ENCODE peak calls at places on chromosome 1, in nine cellular contexts. One of them, this sample, is unnamed.

GRCh38 chr1:150968491-150968890 is 6.1 kb downstream of the CERS2 start:
- DNase-seq in Panc1: no peak
- DNase-seq in SK-N-SH: no peak
- DNase-seq in stomach: no peak
- DNase-seq in transverse colon: no peak
- DNase-seq in GM12891: no peak
- DNase-seq in HL-60: no peak
- DNase-seq in vagina: no peak
- DNase-seq in sigmoid colon: peak; percentile 59
- DNase-seq in this sample: no peak

GRCh38 chr1:96978867-96979266 is 257.3 kb downstream of the PTBP2 start:
- DNase-seq in Panc1: no peak
- DNase-seq in SK-N-SH: no peak
- DNase-seq in stomach: no peak
- DNase-seq in transverse colon: no peak
- DNase-seq in GM12891: no peak
- DNase-seq in HL-60: no peak
- DNase-seq in vagina: no peak
- DNase-seq in sigmoid colon: no peak
- DNase-seq in this sample: no peak

GRCh38 chr1:241849345-241849695 is 1.3 kb downstream of the EXO1 start:
- DNase-seq in Panc1: no peak
- DNase-seq in SK-N-SH: peak; percentile 30
- DNase-seq in stomach: no peak
- DNase-seq in transverse colon: no peak
- DNase-seq in GM12891: no peak
- DNase-seq in HL-60: no peak
- DNase-seq in vagina: no peak
- DNase-seq in sigmoid colon: no peak
- DNase-seq in this sample: no peak

GRCh38 chr1:111976842-111977241 is 12.6 kb downstream of the KCND3 start:
- DNase-seq in Panc1: no peak
- DNase-seq in SK-N-SH: no peak
- DNase-seq in stomach: no peak
- DNase-seq in transverse colon: no peak
- DNase-seq in GM12891: no peak
- DNase-seq in HL-60: no peak
- DNase-seq in vagina: no peak
- DNase-seq in sigmoid colon: no peak
- DNase-seq in this sample: no peak

GRCh38 chr1:162145280-162145965 is 75.9 kb downstream of the NOS1AP start:
- DNase-seq in Panc1: no peak
- DNase-seq in SK-N-SH: no peak
- DNase-seq in stomach: no peak
- DNase-seq in transverse colon: no peak
- DNase-seq in GM12891: no peak
- DNase-seq in HL-60: no peak
- DNase-seq in vagina: no peak
- DNase-seq in sigmoid colon: no peak
- DNase-seq in this sample: no peak

GRCh38 chr1:205505076-205505729 is 734 bp downstream of the CDK18 start:
- DNase-seq in Panc1: no peak
- DNase-seq in SK-N-SH: no peak
- DNase-seq in stomach: no peak
- DNase-seq in transverse colon: no peak
- DNase-seq in GM12891: no peak
- DNase-seq in HL-60: no peak
- DNase-seq in vagina: no peak
- DNase-seq in sigmoid colon: no peak
- DNase-seq in this sample: no peak

GRCh38 chr1:171683826-171684225 is 31.3 kb upstream of the MYOC start:
- DNase-seq in Panc1: no peak
- DNase-seq in SK-N-SH: no peak
- DNase-seq in stomach: no peak
- DNase-seq in transverse colon: no peak
- DNase-seq in GM12891: no peak
- DNase-seq in HL-60: no peak
- DNase-seq in vagina: no peak
- DNase-seq in sigmoid colon: no peak
- DNase-seq in this sample: no peak

GRCh38 chr1:235938714-235939487 is 72.2 kb upstream of the LYST start:
- DNase-seq in Panc1: no peak
- DNase-seq in SK-N-SH: no peak
- DNase-seq in stomach: no peak
- DNase-seq in transverse colon: no peak
- DNase-seq in GM12891: no peak
- DNase-seq in HL-60: peak; percentile 89
- DNase-seq in vagina: no peak
- DNase-seq in sigmoid colon: no peak
- DNase-seq in this sample: no peak

GRCh38 chr1:154971341-154971998 is 923 bp upstream of the SHC1 start:
- DNase-seq in Panc1: no peak
- DNase-seq in SK-N-SH: no peak
- DNase-seq in stomach: peak; percentile 50
- DNase-seq in transverse colon: peak; percentile 50
- DNase-seq in GM12891: no peak
- DNase-seq in HL-60: no peak
- DNase-seq in vagina: no peak
- DNase-seq in sigmoid colon: peak; percentile 85
- DNase-seq in this sample: no peak

DNA sequence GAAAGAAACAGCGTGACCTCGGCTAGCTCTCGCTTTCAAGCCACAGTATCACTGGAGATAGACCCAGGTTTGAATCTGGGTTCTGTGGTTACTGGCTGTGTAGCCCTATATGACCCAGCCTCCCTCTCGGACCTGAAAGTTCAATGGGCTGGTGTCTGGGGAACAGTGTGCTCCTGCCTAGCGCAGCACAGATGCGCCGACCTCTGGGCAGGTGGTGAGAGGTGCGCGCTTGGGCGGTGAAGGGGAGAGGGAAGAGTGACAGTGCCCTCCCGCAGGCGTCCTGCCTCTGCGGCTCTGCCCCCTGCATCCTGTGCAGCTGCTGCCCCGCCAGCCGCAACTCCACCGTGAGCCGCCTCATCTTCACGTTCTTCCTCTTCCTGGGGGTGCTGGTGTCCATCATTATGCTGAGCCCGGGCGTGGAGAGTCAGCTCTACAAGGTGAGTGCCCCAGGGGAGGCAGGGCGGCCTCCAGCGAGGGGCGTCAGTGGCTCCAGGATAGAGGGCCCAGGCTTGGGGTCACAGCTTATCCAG is 10.5 kb downstream of the SERINC2 start:
- DNase-seq in Panc1: no peak
- DNase-seq in SK-N-SH: no peak
- DNase-seq in stomach: no peak
- DNase-seq in transverse colon: peak; percentile 40
- DNase-seq in GM12891: peak; percentile 69
- DNase-seq in HL-60: peak; percentile 66
- DNase-seq in vagina: no peak
- DNase-seq in sigmoid colon: no peak
- DNase-seq in this sample: peak; percentile 71
- TF ChIP-seq POLR2AphosphoS5 in Panc1: no peak
- TF ChIP-seq POLR2AphosphoS5 in SK-N-SH: no peak
- TF ChIP-seq POLR2AphosphoS5 in stomach: no peak
- TF ChIP-seq POLR2AphosphoS5 in transverse colon: no peak
- TF ChIP-seq POLR2AphosphoS5 in GM12891: no peak
- TF ChIP-seq POLR2AphosphoS5 in HL-60: peak; percentile 43
- TF ChIP-seq POLR2AphosphoS5 in vagina: no peak
- TF ChIP-seq POLR2AphosphoS5 in sigmoid colon: no peak
- TF ChIP-seq POLR2AphosphoS5 in this sample: no peak

GRCh38 chr1:21262282-21263051 is 27.8 kb downstream of the ECE1 start:
- DNase-seq in Panc1: no peak
- DNase-seq in SK-N-SH: peak; percentile 88
- DNase-seq in stomach: peak; percentile 65
- DNase-seq in transverse colon: peak; percentile 56
- DNase-seq in GM12891: no peak
- DNase-seq in HL-60: peak; percentile 18
- DNase-seq in vagina: no peak
- DNase-seq in sigmoid colon: peak; percentile 97
- DNase-seq in this sample: no peak
- TF ChIP-seq POLR2AphosphoS5 in Panc1: no peak
- TF ChIP-seq POLR2AphosphoS5 in SK-N-SH: no peak
- TF ChIP-seq POLR2AphosphoS5 in stomach: peak; percentile 45
- TF ChIP-seq POLR2AphosphoS5 in transverse colon: no peak
- TF ChIP-seq POLR2AphosphoS5 in GM12891: no peak
- TF ChIP-seq POLR2AphosphoS5 in HL-60: no peak
- TF ChIP-seq POLR2AphosphoS5 in vagina: peak; percentile 83
- TF ChIP-seq POLR2AphosphoS5 in sigmoid colon: peak; percentile 79
- TF ChIP-seq POLR2AphosphoS5 in this sample: no peak

DNA sequence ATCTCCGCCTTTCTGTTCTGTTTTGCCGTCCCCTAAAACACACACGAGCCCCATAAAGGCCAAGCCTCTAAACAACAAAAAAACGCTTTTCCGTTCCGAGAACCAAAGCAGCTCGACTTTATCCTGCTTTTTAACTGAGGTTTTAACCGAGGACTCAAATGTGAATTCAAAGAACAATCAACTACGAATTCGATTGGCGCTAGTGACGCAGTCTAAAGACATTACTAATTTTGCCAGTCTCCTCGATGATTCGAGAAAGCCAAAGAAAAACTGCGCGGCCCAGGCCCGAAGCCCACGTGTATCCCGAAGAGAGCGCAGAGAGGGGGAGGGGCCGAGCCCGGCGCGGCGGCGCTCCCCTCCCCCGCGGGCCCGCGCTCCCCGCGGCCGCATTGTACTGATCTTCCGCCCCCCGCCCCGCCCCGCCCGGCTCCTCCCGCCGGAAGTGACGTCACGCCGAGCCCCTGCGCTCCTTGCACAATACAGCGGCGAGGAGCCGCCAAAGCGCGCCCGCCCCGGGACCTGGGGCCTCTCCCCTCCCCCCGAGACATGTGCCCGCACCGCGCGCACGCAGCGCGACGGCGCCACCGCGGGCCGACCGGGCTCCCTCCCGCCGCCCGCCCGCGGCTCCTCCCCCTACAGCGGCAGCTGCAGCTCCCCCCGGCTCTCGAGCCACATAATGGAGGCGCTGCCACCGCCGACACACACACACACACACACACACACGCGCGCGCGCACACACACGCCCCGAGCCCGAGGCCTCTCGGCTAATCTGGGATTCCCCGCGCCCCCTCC is 1.4 kb downstream of the HNRNPU start:
- DNase-seq in Panc1: peak; percentile 48
- DNase-seq in SK-N-SH: peak; percentile 96
- DNase-seq in stomach: peak; percentile 98
- DNase-seq in transverse colon: peak; percentile 98
- DNase-seq in GM12891: peak; percentile 74
- DNase-seq in HL-60: peak; percentile 95
- DNase-seq in vagina: peak; percentile 97
- DNase-seq in sigmoid colon: peak; percentile 99
- DNase-seq in this sample: peak; percentile 64
- TF ChIP-seq POLR2AphosphoS5 in Panc1: peak; percentile 72
- TF ChIP-seq POLR2AphosphoS5 in SK-N-SH: no peak
- TF ChIP-seq POLR2AphosphoS5 in stomach: peak; percentile 65
- TF ChIP-seq POLR2AphosphoS5 in transverse colon: peak; percentile 56
- TF ChIP-seq POLR2AphosphoS5 in GM12891: peak; percentile 65
- TF ChIP-seq POLR2AphosphoS5 in HL-60: peak; percentile 76
- TF ChIP-seq POLR2AphosphoS5 in vagina: peak; percentile 7
- TF ChIP-seq POLR2AphosphoS5 in sigmoid colon: peak; percentile 85
- TF ChIP-seq POLR2AphosphoS5 in this sample: peak; percentile 76

DNA sequence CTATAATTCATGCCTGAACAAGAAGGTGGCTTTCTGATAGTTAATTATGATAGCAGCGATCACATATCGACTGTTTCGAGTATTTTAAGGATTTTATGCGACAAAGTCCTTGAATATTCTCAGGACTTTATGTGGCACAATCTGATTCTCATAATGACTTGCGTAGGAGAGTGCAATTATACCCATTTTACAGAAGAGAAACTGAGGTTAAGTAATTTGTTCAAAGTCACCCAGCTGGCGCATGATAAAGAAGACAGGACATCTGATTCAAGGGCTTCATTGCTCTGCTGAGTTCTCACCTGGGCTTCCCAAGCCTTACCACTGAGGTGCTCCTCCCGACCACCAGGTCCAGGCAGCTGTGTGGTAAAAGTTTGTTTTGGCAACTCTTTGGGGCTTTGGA is 1.8 kb downstream of the CRCT1 start:
- DNase-seq in Panc1: no peak
- DNase-seq in SK-N-SH: no peak
- DNase-seq in stomach: no peak
- DNase-seq in transverse colon: no peak
- DNase-seq in GM12891: no peak
- DNase-seq in HL-60: no peak
- DNase-seq in vagina: no peak
- DNase-seq in sigmoid colon: no peak
- DNase-seq in this sample: no peak
- TF ChIP-seq POLR2AphosphoS5 in Panc1: no peak
- TF ChIP-seq POLR2AphosphoS5 in SK-N-SH: no peak
- TF ChIP-seq POLR2AphosphoS5 in stomach: no peak
- TF ChIP-seq POLR2AphosphoS5 in transverse colon: no peak
- TF ChIP-seq POLR2AphosphoS5 in GM12891: no peak
- TF ChIP-seq POLR2AphosphoS5 in HL-60: no peak
- TF ChIP-seq POLR2AphosphoS5 in vagina: no peak
- TF ChIP-seq POLR2AphosphoS5 in sigmoid colon: no peak
- TF ChIP-seq POLR2AphosphoS5 in this sample: no peak

This sample was measured in GM12892.